ENCODE peak calls at places on chromosomes 4 and X, in four cellular contexts. V is stimulated activated CD8-positive, alpha-beta memory T cell treated with anti-CD3 and anti-CD28 coated beads, Interleukin-15, amount 100 ng/mL, for 4 hours; Q is astrocyte of the spinal cord; E is activated naive CD4-positive, alpha-beta T cell. A is an unnamed sample.

GRCh38 chr4:24262616-24263015 is 321.7 kb downstream of the DHX15 start:
- DNase-seq in V (no peak), Q (peak), E (no peak), A (no peak)

GRCh38 chrX:115449742-115450141 is 111.2 kb upstream of the PLS3 start:
- DNase-seq in V (no peak), Q (peak), E (no peak), A (no peak)

GRCh38 chr4:104966349-104967033 is 180.2 kb upstream of the TET2 start:
- DNase-seq in V (no peak), Q (no peak), E (no peak), A (peak)

GRCh38 chrX:120477453-120477852 is 8.4 kb upstream of the LAMP2 start:
- DNase-seq in V (no peak), Q (no peak), E (no peak), A (no peak)

GRCh38 chrX:10296581-10296980 is 139.8 kb downstream of the CLCN4 start:
- DNase-seq in V (no peak), Q (peak), E (no peak), A (no peak)

GRCh38 chr4:114386637-114387233 is 211.9 kb upstream of the UGT8 start:
- DNase-seq in V (no peak), Q (peak), E (no peak), A (peak)

GRCh38 chr4:154807042-154807630 is 26.1 kb downstream of the RBM46 start:
- DNase-seq in V (no peak), Q (peak), E (no peak), A (peak)

GRCh38 chrX:96373047-96373355 is 311.6 kb upstream of the DIAPH2 start:
- DNase-seq in V (no peak), Q (no peak), E (no peak), A (no peak)

GRCh38 chr4:152162331-152162697 is 373.6 kb downstream of the FBXW7 start:
- DNase-seq in V (no peak), Q (no peak), E (no peak), A (no peak)

GRCh38 chr4:119833611-119834010 is 205.0 kb upstream of the PDE5A start:
- DNase-seq in V (no peak), Q (peak), E (no peak), A (no peak)

A was measured in GM23338.